ENCODE peak calls at places on chromosome 12, in four cellular contexts. C is CD8-positive, alpha-beta memory T cell; H is IMR-90; Z is tibial artery. B is an unnamed sample.

GRCh38 chr12:40170593-40170992 is 54.2 kb upstream of the LRRK2 start:
- DNase-seq in C (no peak), H (no peak), Z (no peak), B (no peak)

GRCh38 chr12:19688489-19688888 is 249.2 kb downstream of the AEBP2 start:
- DNase-seq in Z (no peak), C (no peak), H (peak; percentile 62), B (no peak)

GRCh38 chr12:93896427-93896826 is 219.3 kb downstream of the CRADD start:
- DNase-seq in Z (no peak), C (no peak), H (peak; percentile 15), B (no peak)

GRCh38 chr12:94628369-94628768 is 22.0 kb downstream of the TMCC3 start:
- DNase-seq in Z (no peak), C (no peak), H (no peak), B (no peak)

GRCh38 chr12:90090929-90091651 is 382.5 kb upstream of the ATP2B1 start:
- DNase-seq in H (peak; percentile 94), C (no peak), Z (no peak), B (peak; percentile 85)

GRCh38 chr12:50689437-50689836 is 74.5 kb upstream of the ATF1 start:
- DNase-seq in H (no peak), Z (no peak), C (no peak), B (peak; percentile 16)

GRCh38 chr12:19963972-19964371 is 404.4 kb upstream of the PDE3A start:
- DNase-seq in Z (no peak), H (no peak), C (no peak), B (no peak)

GRCh38 chr12:87127272-87127671 is 871.1 kb upstream of the MGAT4C start:
- DNase-seq in H (peak; percentile 61), C (no peak), Z (no peak), B (no peak)

GRCh38 chr12:74984631-74985030 is 225.0 kb downstream of the KCNC2 start:
- DNase-seq in H (no peak), Z (no peak), C (no peak), B (no peak)

GRCh38 chr12:26275313-26276257 is 80.2 kb downstream of the SSPN start:
- DNase-seq in Z (no peak), H (no peak), C (no peak), B (no peak)

GRCh38 chr12:72071030-72071429 is 132.4 kb downstream of the TPH2 start:
- DNase-seq in Z (no peak), C (no peak), H (no peak), B (no peak)

GRCh38 chr12:11718768-11719253 is 69.3 kb downstream of the ETV6 start:
- DNase-seq in C (no peak), Z (no peak), H (peak; percentile 90), B (no peak)

GRCh38 chr12:2214411-2214810 is 161.6 kb downstream of the CACNA1C start:
- DNase-seq in Z (no peak), H (no peak), C (no peak), B (no peak)
- H3K27ac ChIP-seq in Z (no peak overlapping the region), H (no peak overlapping the region), C (no peak overlapping the region), B (no peak overlapping the region)

GRCh38 chr12:12786716-12787601 is 1.5 kb downstream of the APOLD1 start:
- DNase-seq in C (peak; percentile 73), H (peak; percentile 81), Z (peak; percentile 92), B (peak; percentile 83)
- H3K4me3 ChIP-seq in C (peak overlapping the region; percentile 89), H (peak overlapping the region; percentile 60), Z (peak overlapping the region; percentile 63), B (peak overlapping the region; percentile 68)

GRCh38 chr12:106072751-106073150 is 66.0 kb downstream of the NUAK1 start:
- DNase-seq in H (no peak), C (no peak), Z (no peak), B (no peak)

GRCh38 chr12:106070611-106071010 is 68.1 kb downstream of the NUAK1 start:
- DNase-seq in H (no peak), Z (no peak), C (no peak), B (no peak)

GRCh38 chr12:106073179-106073578 is 65.6 kb downstream of the NUAK1 start:
- DNase-seq in Z (no peak), C (no peak), H (no peak), B (no peak)

GRCh38 chr12:106070147-106070546 is 68.6 kb downstream of the NUAK1 start:
- DNase-seq in C (no peak), H (no peak), Z (no peak), B (no peak)

GRCh38 chr12:106071686-106072085 is 67.1 kb downstream of the NUAK1 start:
- DNase-seq in C (no peak), H (peak; percentile 56), Z (no peak), B (no peak)
- H3K27ac ChIP-seq in C (no peak overlapping the region), H (no peak overlapping the region), Z (peak overlapping the region; percentile 78), B (no peak overlapping the region)

GRCh38 chr12:6202331-6202730 is 2.1 kb downstream of the CD9 start:
- DNase-seq in C (no peak), H (no peak), Z (no peak), B (no peak)

GRCh38 chr12:6201199-6201608 is 1.0 kb downstream of the CD9 start:
- DNase-seq in C (no peak), Z (no peak), H (no peak), B (peak; percentile 49)

GRCh38 chr12:6204533-6205143 is 4.4 kb downstream of the CD9 start:
- DNase-seq in Z (no peak), H (no peak), C (no peak), B (peak; percentile 28)

GRCh38 chr12:6201775-6202292 is 1.6 kb downstream of the CD9 start:
- DNase-seq in H (no peak), Z (no peak), C (no peak), B (no peak)

DNA sequence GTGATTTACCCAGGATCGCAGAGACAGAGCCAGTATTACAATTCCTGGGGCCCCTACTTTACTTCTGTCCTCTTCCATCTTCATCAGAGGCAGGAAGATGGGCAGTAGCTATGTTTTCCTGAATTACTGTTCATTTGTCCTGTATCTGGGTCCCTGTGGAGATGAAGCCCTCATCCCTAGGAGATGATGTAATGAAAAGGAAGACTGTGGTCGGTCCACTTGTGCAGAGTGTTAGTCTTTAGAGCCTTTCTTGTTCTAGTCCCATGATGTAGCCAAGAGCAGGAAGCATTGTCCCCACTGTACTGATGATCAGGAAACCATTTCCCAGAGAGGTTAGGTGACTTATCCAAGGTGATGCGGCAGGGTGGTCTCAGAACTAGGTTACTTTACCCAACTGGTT is 2.6 kb downstream of the CD9 start:
- DNase-seq in Z (no peak), C (no peak), H (no peak), B (no peak)
- H3K4me3 ChIP-seq in Z (peak overlapping the region; percentile 98), C (no peak overlapping the region), H (no peak overlapping the region), B (no peak overlapping the region)